ENCODE peak calls at places on chromosomes 2 and 18, in five cellular contexts. H is upper lobe of left lung, T is upper lobe of right lung, K is heart left ventricle, B is HCT116. Y is an unnamed sample.

GRCh38 chr18:8548186-8548585 is 61.1 kb upstream of the RAB12 start:
- DNase-seq in H (no peak), B (no peak), K (no peak), T (no peak), Y (no peak)

GRCh38 chr2:229407170-229407569 is 136.1 kb upstream of the PID1 start:
- DNase-seq in K (peak), H (peak), B (peak), T (peak), Y (peak)

GRCh38 chr2:169900686-169901085 is 73.4 kb downstream of the UBR3 start:
- DNase-seq in H (no peak), B (no peak), T (no peak), K (no peak), Y (no peak)

GRCh38 chr2:217650716-217651360 is 352.0 kb downstream of the TNS1 start:
- DNase-seq in B (peak), H (peak), K (no peak), T (no peak), Y (no peak)

GRCh38 chr2:197576631-197577030 is 60.8 kb downstream of the MOB4 start:
- DNase-seq in K (no peak), T (no peak), B (no peak), H (no peak), Y (no peak)

GRCh38 chr2:172021955-172022354 is 22.2 kb downstream of the METAP1D start:
- DNase-seq in H (no peak), T (no peak), B (no peak), K (no peak), Y (no peak)

GRCh38 chr2:71668326-71669057 is 215.1 kb downstream of the DYSF start:
- DNase-seq in T (peak), K (peak), B (no peak), H (peak), Y (no peak)

GRCh38 chr2:168798076-168798887 is 4.2 kb upstream of the NOSTRIN start:
- DNase-seq in B (no peak), K (no peak), T (no peak), H (no peak), Y (peak)

GRCh38 chr18:58247363-58247834 is 203.4 kb downstream of the NEDD4L start:
- DNase-seq in T (peak), H (peak), B (no peak), K (peak), Y (no peak)

GRCh38 chr2:44479127-44479887 is 117.6 kb downstream of the CAMKMT start:
- DNase-seq in K (no peak), H (no peak), T (no peak), B (peak), Y (no peak)

GRCh38 chr18:12044591-12044990 is 49.1 kb upstream of the ANKRD62 start:
- DNase-seq in B (no peak), H (no peak), T (no peak), K (no peak), Y (no peak)

GRCh38 chr2:45497355-45497754 is 113.7 kb downstream of the SRBD1 start:
- DNase-seq in B (no peak), T (no peak), K (no peak), H (no peak), Y (no peak)

GRCh38 chr18:30387401-30387800 is 655.1 kb downstream of the DSC3 start:
- DNase-seq in K (no peak), H (no peak), B (no peak), T (no peak), Y (no peak)

GRCh38 chr2:230308402-230309000 is 18.5 kb upstream of the SP140L start:
- DNase-seq in K (no peak), H (no peak), B (no peak), T (no peak), Y (no peak)

GRCh38 chr2:188132385-188132784 is 159.3 kb upstream of the GULP1 start:
- DNase-seq in B (no peak), T (no peak), K (no peak), H (no peak), Y (peak)

GRCh38 chr2:199581935-199582336 is 124.2 kb upstream of the SATB2 start:
- DNase-seq in H (no peak), K (no peak), T (no peak), B (no peak), Y (no peak)

GRCh38 chr2:161418715-161419337 is 2.7 kb downstream of the TBR1 start:
- DNase-seq in B (no peak), K (no peak), T (no peak), H (no peak), Y (no peak)

GRCh38 chr2:61898810-61899209 is 6.7 kb upstream of the COMMD1 start:
- DNase-seq in H (no peak), K (no peak), T (no peak), B (no peak), Y (no peak)

GRCh38 chr18:74399225-74399887 is 57.8 kb downstream of the DIPK1C start:
- DNase-seq in B (no peak), T (no peak), H (no peak), K (no peak), Y (peak)

GRCh38 chr2:240111253-240111652 is 24.9 kb downstream of the COPS9 start:
- DNase-seq in B (no peak), K (no peak), T (no peak), H (no peak), Y (no peak)

GRCh38 chr18:78399992-78400503 is 579.6 kb upstream of the SALL3 start:
- DNase-seq in T (no peak), K (no peak), H (no peak), B (no peak), Y (no peak)

GRCh38 chr18:11799066-11799465 is 52.1 kb upstream of the CHMP1B start:
- DNase-seq in T (no peak), H (no peak), B (no peak), K (no peak), Y (no peak)

GRCh38 chr2:110103060-110103961 is 12.3 kb downstream of the MALL start:
- DNase-seq in T (no peak), B (no peak), H (peak), K (peak), Y (no peak)

GRCh38 chr18:61609131-61609530 is 275.9 kb downstream of the CDH20 start:
- DNase-seq in B (no peak), H (no peak), T (no peak), K (no peak), Y (no peak)

GRCh38 chr2:215921884-215922283 is 91.5 kb downstream of the MREG start:
- DNase-seq in B (peak), H (peak), K (no peak), T (no peak), Y (no peak)

GRCh38 chr2:201837824-201838340 is 31.5 kb downstream of the CDK15 start:
- DNase-seq in B (no peak), T (no peak), K (no peak), H (no peak), Y (no peak)

GRCh38 chr2:170771049-170771937 is 1.1 kb downstream of the ERICH2 start:
- DNase-seq in K (no peak), T (no peak), B (peak), H (peak), Y (no peak)

GRCh38 chr2:176094307-176094706 is 1.8 kb downstream of the HOXD13 start:
- DNase-seq in B (no peak), T (no peak), H (no peak), K (no peak), Y (no peak)

GRCh38 chr2:137093116-137093515 is 327.8 kb downstream of the THSD7B start:
- DNase-seq in T (no peak), K (no peak), B (no peak), H (no peak), Y (no peak)

GRCh38 chr18:22143347-22144340 is 25.7 kb upstream of the GATA6 start:
- DNase-seq in K (no peak), H (no peak), T (no peak), B (no peak), Y (no peak)

GRCh38 chr2:127628767-127629614 is 17.0 kb upstream of the GPR17 start:
- DNase-seq in K (peak), T (no peak), B (no peak), H (no peak), Y (no peak)

GRCh38 chr2:138275881-138276280 is 225.7 kb upstream of the SPOPL start:
- DNase-seq in K (no peak), H (no peak), B (no peak), T (no peak), Y (no peak)

DNA sequence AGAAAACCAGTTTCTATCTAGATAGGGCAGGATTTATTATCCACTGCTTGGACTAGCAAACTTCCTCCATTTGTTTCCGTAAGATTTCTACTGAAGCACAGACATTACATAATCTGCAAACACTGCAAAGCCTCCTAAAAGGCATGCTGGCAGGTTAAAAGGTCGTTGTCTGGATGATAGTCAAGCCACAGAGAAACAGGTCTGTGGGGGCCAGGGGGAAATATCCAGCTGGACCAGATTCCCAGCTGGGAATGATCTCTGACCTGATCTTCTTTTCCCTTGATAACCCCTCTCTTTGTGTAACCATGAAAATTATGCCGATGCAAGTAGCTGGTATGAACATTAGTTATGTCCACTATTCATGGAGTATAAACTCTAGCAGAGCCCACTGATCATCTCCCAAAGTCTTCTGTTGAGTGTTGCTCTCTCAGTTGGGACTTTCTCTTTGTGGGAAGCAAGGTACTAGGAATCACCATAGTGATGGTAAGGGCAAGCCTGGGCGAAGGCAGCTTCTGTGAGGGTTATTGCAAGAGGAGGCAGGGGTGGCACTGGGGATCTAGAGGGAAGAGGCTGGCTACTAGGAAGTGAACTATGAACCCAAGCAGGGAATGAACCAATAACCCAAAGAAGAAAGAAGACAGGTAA is 61.3 kb downstream of the GDF7 start:
- DNase-seq in B (no peak), T (no peak), K (no peak), H (peak), Y (no peak)
- H3K27ac ChIP-seq in B (no peak), T (peak), K (no peak), H (no peak), Y (no peak)

GRCh38 chr2:67669796-67670195 is 272.7 kb downstream of the ETAA1 start:
- DNase-seq in B (no peak), T (no peak), H (no peak), K (no peak), Y (no peak)

GRCh38 chr2:67671464-67672450 is 274.6 kb downstream of the ETAA1 start:
- DNase-seq in T (no peak), H (no peak), B (no peak), K (no peak), Y (no peak)

GRCh38 chr2:67668538-67668937 is 271.4 kb downstream of the ETAA1 start:
- DNase-seq in T (no peak), K (no peak), B (no peak), H (no peak), Y (no peak)

GRCh38 chr2:67667054-67667908 is 270.1 kb downstream of the ETAA1 start:
- DNase-seq in T (no peak), K (no peak), H (no peak), B (no peak), Y (no peak)

GRCh38 chr2:67670704-67671300 is 273.7 kb downstream of the ETAA1 start:
- DNase-seq in H (no peak), B (no peak), T (no peak), K (no peak), Y (no peak)
- H3K27ac ChIP-seq in H (no peak), B (no peak), T (no peak), K (no peak), Y (peak)

GRCh38 chr2:9982891-9983290 is 31.4 kb downstream of the GRHL1 start:
- DNase-seq in H (no peak), T (no peak), B (no peak), K (no peak), Y (no peak)

GRCh38 chr2:9984217-9984739 is 32.8 kb downstream of the GRHL1 start:
- DNase-seq in K (no peak), T (no peak), B (peak), H (no peak), Y (no peak)

GRCh38 chr2:9984861-9985480 is 33.5 kb downstream of the GRHL1 start:
- DNase-seq in K (no peak), H (no peak), T (no peak), B (no peak), Y (no peak)

GRCh38 chr2:9982248-9982647 is 30.8 kb downstream of the GRHL1 start:
- DNase-seq in B (no peak), T (no peak), H (no peak), K (no peak), Y (no peak)

GRCh38 chr2:9983413-9984216 is 32.1 kb downstream of the GRHL1 start:
- DNase-seq in T (no peak), B (no peak), H (no peak), K (no peak), Y (no peak)
- H3K27ac ChIP-seq in T (no peak), B (no peak), H (no peak), K (no peak), Y (peak)

GRCh38 chr2:196168181-196168580 is 3.2 kb downstream of the STK17B start:
- DNase-seq in K (no peak), H (peak), T (no peak), B (no peak), Y (no peak)
- H3K27ac ChIP-seq in K (peak), H (peak), T (peak), B (no peak), Y (no peak)

GRCh38 chr18:29164020-29164706 is 987.2 kb upstream of the CDH2 start:
- DNase-seq in T (no peak), B (peak), K (no peak), H (no peak), Y (no peak)
- H3K27ac ChIP-seq in T (no peak), B (peak), K (peak), H (no peak), Y (no peak)